ENCODE peak calls at places on chromosomes 16 and 17, in four cellular contexts. K, E, J and S are unnamed samples.

GRCh38 chr16:46928811-46929210 is 44.6 kb downstream of the GPT2 start:
- DNase-seq in K (no peak), E (no peak), J (no peak), S (no peak)

GRCh38 chr16:81284995-81285600 is 29.7 kb upstream of the GAN start:
- DNase-seq in K (no peak), E (no peak), J (no peak), S (no peak)

GRCh38 chr17:14169287-14169686 is 67.4 kb downstream of the CDRT15 start:
- DNase-seq in K (no peak), E (no peak), J (no peak), S (no peak)

GRCh38 chr16:9499921-9500593 is 408.6 kb downstream of the HAPSTR1 start:
- DNase-seq in K (no peak), E (no peak), J (no peak), S (no peak)

GRCh38 chr16:20300312-20301097 is 26.8 kb downstream of the GP2 start:
- DNase-seq in K (peak; percentile 19), E (no peak), J (peak; percentile 27), S (peak; percentile 26)

GRCh38 chr17:55348749-55349354 is 72.8 kb downstream of the MMD start:
- DNase-seq in K (peak; percentile 5), E (no peak), J (peak; percentile 13), S (peak; percentile 80)

GRCh38 chr17:16820161-16820877 is 130.3 kb downstream of the CCDC144A start:
- DNase-seq in K (no peak), E (no peak), J (no peak), S (no peak)

GRCh38 chr17:52143536-52143935 is 15.0 kb downstream of the CA10 start:
- DNase-seq in K (no peak), E (no peak), J (no peak), S (no peak)

GRCh38 chr17:6346387-6346786 is 88.5 kb downstream of the AIPL1 start:
- DNase-seq in K (no peak), E (no peak), J (no peak), S (no peak)

GRCh38 chr17:16972346-16972745 is 428 bp upstream of the TNFRSF13B start:
- DNase-seq in K (no peak), E (no peak), J (no peak), S (no peak)

GRCh38 chr17:82299452-82299851 is 18.0 kb downstream of the CD7 start:
- DNase-seq in K (no peak), E (no peak), J (no peak), S (no peak)

GRCh38 chr16:49911430-49911829 is 55.5 kb upstream of the ZNF423 start:
- DNase-seq in K (no peak), E (no peak), J (no peak), S (no peak)

GRCh38 chr17:53134546-53134945 is 688.2 kb upstream of the KIF2B start:
- DNase-seq in K (no peak), E (no peak), J (no peak), S (no peak)

GRCh38 chr17:29179232-29180036 is 764 bp downstream of the MYO18A start:
- DNase-seq in K (no peak), E (no peak), J (no peak), S (peak; percentile 35)

GRCh38 chr16:56401482-56401881 is 23.9 kb downstream of the AMFR start:
- DNase-seq in K (no peak), E (no peak), J (no peak), S (no peak)

GRCh38 chr16:49350265-49351103 is 23.1 kb upstream of the C16orf78 start:
- DNase-seq in K (no peak), E (no peak), J (peak; percentile 13), S (peak; percentile 17)

GRCh38 chr16:57000271-57001025 is 11.1 kb downstream of the NLRC5 start:
- DNase-seq in K (no peak), E (peak; percentile 77), J (peak; percentile 88), S (peak; percentile 97)

GRCh38 chr16:57566436-57566835 is 24.0 kb downstream of the ADGRG5 start:
- DNase-seq in K (no peak), E (no peak), J (no peak), S (no peak)

GRCh38 chr16:57565461-57565860 is 23.0 kb downstream of the ADGRG5 start:
- DNase-seq in K (no peak), E (no peak), J (no peak), S (no peak)

GRCh38 chr17:20095366-20096080 is 86.4 kb downstream of the SPECC1 start:
- DNase-seq in K (no peak), E (no peak), J (peak; percentile 49), S (peak; percentile 63)

GRCh38 chr16:4351880-4352279 is 759 bp upstream of the PAM16 start:
- DNase-seq in K (no peak), E (no peak), J (peak; percentile 47), S (no peak)

GRCh38 chr17:82237083-82237745 is 8.4 kb downstream of the SLC16A3 start:
- DNase-seq in K (no peak), E (no peak), J (no peak), S (no peak)

GRCh38 chr17:56319531-56319930 is 166.3 kb downstream of the ANKFN1 start:
- DNase-seq in K (no peak), E (peak; percentile 11), J (peak; percentile 83), S (peak; percentile 21)

GRCh38 chr16:82070656-82071369 is 35.8 kb downstream of the HSD17B2 start:
- DNase-seq in K (no peak), E (peak; percentile 30), J (peak; percentile 42), S (peak; percentile 86)

GRCh38 chr16:87206646-87207451 is 110.3 kb downstream of the C16orf95 start:
- DNase-seq in K (no peak), E (no peak), J (peak; percentile 73), S (peak; percentile 77)

GRCh38 chr16:2147981-2148671 is at the start of gene RAB26:
- DNase-seq in K (no peak), E (no peak), J (no peak), S (peak; percentile 81)

GRCh38 chr17:35286120-35286781 is 43.4 kb downstream of the SLFN5 start:
- DNase-seq in K (peak; percentile 43), E (no peak), J (peak; percentile 2), S (no peak)

GRCh38 chr16:79601092-79601977 is 798 bp upstream of the MAF start:
- DNase-seq in K (no peak), E (no peak), J (no peak), S (peak; percentile 63)

GRCh38 chr16:25734473-25735100 is 42.8 kb downstream of the HS3ST4 start:
- DNase-seq in K (no peak), E (no peak), J (no peak), S (no peak)

GRCh38 chr17:48522031-48522593 is 8.7 kb downstream of the HOXB1 start:
- DNase-seq in K (no peak), E (no peak), J (no peak), S (no peak)

GRCh38 chr16:3175157-3176153 is 12.5 kb upstream of the OR1F1 start:
- DNase-seq in K (no peak), E (no peak), J (peak; percentile 76), S (no peak)

GRCh38 chr16:85986931-85987749 is 88.2 kb downstream of the IRF8 start:
- DNase-seq in K (no peak), E (no peak), J (no peak), S (no peak)
- TF ChIP-seq CTCF in K (peak; percentile 63), E (peak; percentile 35), J (peak; percentile 84), S (no peak)

DNA sequence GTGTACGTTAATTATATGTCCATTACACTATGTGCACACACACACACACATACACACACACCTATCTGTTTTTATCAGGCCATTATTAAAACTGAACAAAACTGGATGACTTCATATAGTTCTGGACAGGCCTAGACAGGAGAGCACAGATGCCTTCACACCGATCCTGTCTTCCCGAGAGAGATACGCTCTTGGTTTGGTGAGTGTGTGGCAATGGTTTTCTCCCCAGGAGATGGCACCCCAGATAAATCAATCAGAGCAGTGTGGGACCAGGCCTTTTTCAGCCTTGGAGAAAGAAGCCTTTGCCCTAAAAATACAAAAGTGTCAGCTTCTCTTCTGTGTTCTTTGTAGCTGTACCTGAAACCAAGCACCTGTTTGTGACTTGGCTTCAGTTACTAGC is 83.7 kb downstream of the CPPED1 start:
- DNase-seq in K (no peak), E (no peak), J (no peak), S (no peak)
- TF ChIP-seq CTCF in K (no peak), E (no peak), J (no peak), S (no peak)

DNA sequence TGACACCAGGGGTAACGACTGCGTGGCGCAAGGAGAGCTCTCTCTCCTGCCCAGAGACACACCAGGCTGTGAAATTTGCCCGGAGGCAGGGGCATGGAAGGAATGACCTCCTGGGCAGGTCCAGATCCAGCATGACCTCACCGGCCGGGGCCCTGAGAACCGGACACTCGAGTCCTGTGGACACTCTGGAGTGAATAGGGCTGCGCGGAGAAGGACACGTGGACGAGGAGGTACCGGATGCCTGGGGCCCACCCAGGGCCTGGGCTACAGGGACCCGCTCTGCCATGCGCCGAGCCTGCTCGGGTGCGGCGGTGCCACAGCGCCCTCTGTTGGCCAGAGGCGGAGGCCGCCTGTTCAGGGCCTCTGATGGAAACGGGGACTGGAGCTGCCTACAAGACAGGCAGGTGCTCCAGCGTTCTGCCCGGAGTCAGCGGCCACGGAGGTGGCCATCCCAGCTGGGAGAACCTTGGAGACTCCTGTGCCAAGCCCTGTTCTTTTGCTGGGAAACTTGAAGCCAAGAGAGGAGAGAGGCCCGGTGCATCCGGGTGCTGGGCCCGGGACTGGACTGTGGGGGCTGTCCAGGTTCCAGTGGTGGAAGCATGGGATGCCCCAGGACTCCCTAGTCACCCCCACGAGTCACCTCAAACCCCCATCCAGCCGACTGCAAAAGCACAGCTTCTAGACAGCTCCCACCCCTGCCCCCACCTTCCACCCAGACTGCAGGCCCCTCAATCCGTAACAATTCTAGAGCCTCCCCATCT is 19.3 kb upstream of the NXPH3 start:
- DNase-seq in K (no peak), E (no peak), J (peak; percentile 26), S (peak; percentile 87)
- TF ChIP-seq CTCF in K (peak; percentile 98), E (peak; percentile 99), J (peak; percentile 99), S (peak; percentile 98)

DNA sequence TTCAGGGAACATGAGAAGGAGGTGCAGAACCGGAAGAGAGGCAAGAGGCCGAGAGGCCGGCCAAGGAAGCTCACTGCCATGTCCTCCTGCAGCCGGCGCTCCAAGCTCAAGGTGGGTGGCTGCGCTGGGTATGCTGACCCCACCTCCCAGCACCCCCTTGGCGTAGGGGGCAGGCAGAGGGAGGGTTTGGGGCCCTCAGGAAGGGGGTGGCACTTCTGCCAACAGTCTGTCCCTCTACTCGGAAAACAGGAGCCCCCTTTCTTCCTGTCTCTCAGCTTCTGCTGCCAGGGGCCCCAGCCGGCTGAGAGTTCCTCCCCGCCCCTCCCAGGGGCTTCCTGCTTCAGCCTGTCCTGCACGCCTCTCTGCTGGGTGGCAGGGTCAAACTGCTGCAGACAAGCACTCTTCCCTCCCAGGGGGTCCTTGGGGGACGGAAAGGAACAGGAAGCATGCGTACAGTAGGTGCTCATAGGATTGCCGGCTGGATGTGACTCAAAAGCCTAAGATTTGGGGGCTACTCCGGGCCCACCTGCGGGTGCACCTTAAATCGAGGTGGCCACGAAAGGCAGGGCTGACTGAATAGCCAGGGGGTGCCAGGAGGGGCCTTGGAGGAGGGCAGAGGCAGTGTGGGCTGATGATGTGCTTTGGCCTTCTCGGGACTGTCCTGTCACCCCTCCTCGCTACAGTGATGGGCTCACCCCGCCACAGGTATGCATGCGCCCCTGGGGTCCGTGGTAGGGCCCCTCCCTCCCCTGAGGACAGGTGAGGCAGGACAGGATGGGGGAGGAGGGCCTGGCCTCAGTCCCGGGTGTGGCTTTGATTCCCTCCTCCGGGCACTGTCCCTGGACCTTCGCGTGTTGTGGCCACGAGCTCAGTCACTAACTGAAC is 4.0 kb downstream of the CBX2 start:
- DNase-seq in K (no peak), E (no peak), J (no peak), S (no peak)
- TF ChIP-seq CTCF in K (no peak), E (no peak), J (no peak), S (no peak)